ENCODE peak calls at places on chromosomes 6 and 20, in nine cellular contexts. One of them, this sample, is unnamed.

GRCh38 chr6:89050155-89050554 is 30.4 kb upstream of the PNRC1 start:
- DNase-seq in CD8-positive, alpha-beta T cell: no peak
- DNase-seq in NB4: no peak
- DNase-seq in keratinocyte: no peak
- DNase-seq in heart right ventricle: peak; percentile 29
- DNase-seq in stomach: no peak
- DNase-seq in BJ: no peak
- DNase-seq in suprapubic skin: peak; percentile 71
- DNase-seq in adrenal gland: no peak
- DNase-seq in this sample: no peak

GRCh38 chr6:18444176-18444575 is 57.0 kb downstream of the RNF144B start:
- DNase-seq in stomach: no peak
- DNase-seq in CD8-positive, alpha-beta T cell: no peak
- DNase-seq in BJ: no peak
- DNase-seq in keratinocyte: no peak
- DNase-seq in adrenal gland: no peak
- DNase-seq in heart right ventricle: no peak
- DNase-seq in suprapubic skin: no peak
- DNase-seq in NB4: no peak
- DNase-seq in this sample: no peak

GRCh38 chr20:23164176-23164601 is 78.1 kb upstream of the CD93 start:
- DNase-seq in CD8-positive, alpha-beta T cell: no peak
- DNase-seq in heart right ventricle: no peak
- DNase-seq in keratinocyte: no peak
- DNase-seq in stomach: peak; percentile 69
- DNase-seq in suprapubic skin: no peak
- DNase-seq in BJ: no peak
- DNase-seq in adrenal gland: no peak
- DNase-seq in NB4: no peak
- DNase-seq in this sample: no peak

GRCh38 chr6:168574699-168575195 is 133.8 kb downstream of the SMOC2 start:
- DNase-seq in stomach: no peak
- DNase-seq in BJ: no peak
- DNase-seq in adrenal gland: no peak
- DNase-seq in heart right ventricle: peak; percentile 32
- DNase-seq in keratinocyte: no peak
- DNase-seq in suprapubic skin: no peak
- DNase-seq in NB4: peak; percentile 8
- DNase-seq in CD8-positive, alpha-beta T cell: no peak
- DNase-seq in this sample: no peak

GRCh38 chr6:35317483-35318199 is 20.0 kb downstream of the DEF6 start:
- DNase-seq in suprapubic skin: no peak
- DNase-seq in CD8-positive, alpha-beta T cell: no peak
- DNase-seq in NB4: no peak
- DNase-seq in keratinocyte: no peak
- DNase-seq in heart right ventricle: no peak
- DNase-seq in BJ: no peak
- DNase-seq in adrenal gland: no peak
- DNase-seq in stomach: no peak
- DNase-seq in this sample: no peak

GRCh38 chr6:156559151-156559690 is 218.0 kb upstream of the ARID1B start:
- DNase-seq in stomach: no peak
- DNase-seq in keratinocyte: no peak
- DNase-seq in heart right ventricle: no peak
- DNase-seq in NB4: no peak
- DNase-seq in adrenal gland: no peak
- DNase-seq in BJ: no peak
- DNase-seq in suprapubic skin: no peak
- DNase-seq in CD8-positive, alpha-beta T cell: no peak
- DNase-seq in this sample: no peak

GRCh38 chr6:106486236-106486635 is 125.7 kb downstream of the CRYBG1 start:
- DNase-seq in stomach: no peak
- DNase-seq in suprapubic skin: no peak
- DNase-seq in heart right ventricle: no peak
- DNase-seq in keratinocyte: no peak
- DNase-seq in adrenal gland: no peak
- DNase-seq in CD8-positive, alpha-beta T cell: no peak
- DNase-seq in NB4: no peak
- DNase-seq in BJ: no peak
- DNase-seq in this sample: no peak

GRCh38 chr6:22444335-22444734 is 125.0 kb upstream of the HDGFL1 start:
- DNase-seq in BJ: no peak
- DNase-seq in suprapubic skin: no peak
- DNase-seq in CD8-positive, alpha-beta T cell: no peak
- DNase-seq in keratinocyte: no peak
- DNase-seq in NB4: no peak
- DNase-seq in heart right ventricle: no peak
- DNase-seq in stomach: no peak
- DNase-seq in adrenal gland: no peak
- DNase-seq in this sample: no peak

GRCh38 chr6:38806833-38807232 is 91.7 kb downstream of the DNAH8 start:
- DNase-seq in suprapubic skin: no peak
- DNase-seq in CD8-positive, alpha-beta T cell: no peak
- DNase-seq in heart right ventricle: no peak
- DNase-seq in adrenal gland: no peak
- DNase-seq in BJ: no peak
- DNase-seq in NB4: no peak
- DNase-seq in keratinocyte: no peak
- DNase-seq in stomach: no peak
- DNase-seq in this sample: no peak

GRCh38 chr6:106473807-106474206 is 113.3 kb downstream of the CRYBG1 start:
- DNase-seq in CD8-positive, alpha-beta T cell: no peak
- DNase-seq in heart right ventricle: no peak
- DNase-seq in stomach: no peak
- DNase-seq in suprapubic skin: no peak
- DNase-seq in adrenal gland: no peak
- DNase-seq in keratinocyte: no peak
- DNase-seq in NB4: peak; percentile 24
- DNase-seq in BJ: no peak
- DNase-seq in this sample: no peak

GRCh38 chr6:168773788-168774187 is 332.8 kb downstream of the SMOC2 start:
- DNase-seq in heart right ventricle: no peak
- DNase-seq in CD8-positive, alpha-beta T cell: no peak
- DNase-seq in keratinocyte: no peak
- DNase-seq in stomach: no peak
- DNase-seq in adrenal gland: no peak
- DNase-seq in suprapubic skin: no peak
- DNase-seq in NB4: no peak
- DNase-seq in BJ: no peak
- DNase-seq in this sample: no peak

GRCh38 chr6:122025104-122025503 is 374.3 kb upstream of the HSF2 start:
- DNase-seq in BJ: no peak
- DNase-seq in adrenal gland: no peak
- DNase-seq in NB4: no peak
- DNase-seq in stomach: no peak
- DNase-seq in heart right ventricle: no peak
- DNase-seq in suprapubic skin: no peak
- DNase-seq in keratinocyte: peak; percentile 30
- DNase-seq in CD8-positive, alpha-beta T cell: no peak
- DNase-seq in this sample: no peak

GRCh38 chr20:7248392-7248992 is 481.0 kb downstream of the BMP2 start:
- DNase-seq in BJ: no peak
- DNase-seq in suprapubic skin: no peak
- DNase-seq in keratinocyte: no peak
- DNase-seq in stomach: no peak
- DNase-seq in adrenal gland: no peak
- DNase-seq in CD8-positive, alpha-beta T cell: no peak
- DNase-seq in NB4: no peak
- DNase-seq in heart right ventricle: no peak
- DNase-seq in this sample: peak; percentile 1

GRCh38 chr6:73579389-73579788 is 58.6 kb upstream of the EEF1A1 start:
- DNase-seq in NB4: peak; percentile 64
- DNase-seq in BJ: no peak
- DNase-seq in CD8-positive, alpha-beta T cell: no peak
- DNase-seq in adrenal gland: peak; percentile 36
- DNase-seq in keratinocyte: no peak
- DNase-seq in heart right ventricle: peak; percentile 19
- DNase-seq in stomach: no peak
- DNase-seq in suprapubic skin: no peak
- DNase-seq in this sample: no peak

GRCh38 chr6:167848783-167849182 is 22.1 kb downstream of the AFDN start:
- DNase-seq in BJ: no peak
- DNase-seq in keratinocyte: no peak
- DNase-seq in NB4: no peak
- DNase-seq in suprapubic skin: no peak
- DNase-seq in heart right ventricle: no peak
- DNase-seq in adrenal gland: no peak
- DNase-seq in CD8-positive, alpha-beta T cell: no peak
- DNase-seq in stomach: no peak
- DNase-seq in this sample: no peak

GRCh38 chr6:106279179-106279578 is 46.4 kb downstream of the ATG5 start:
- DNase-seq in adrenal gland: no peak
- DNase-seq in CD8-positive, alpha-beta T cell: no peak
- DNase-seq in suprapubic skin: no peak
- DNase-seq in stomach: no peak
- DNase-seq in heart right ventricle: no peak
- DNase-seq in NB4: peak; percentile 12
- DNase-seq in BJ: no peak
- DNase-seq in keratinocyte: no peak
- DNase-seq in this sample: peak; percentile 32

GRCh38 chr6:137269803-137270202 is 50.6 kb upstream of the IFNGR1 start:
- DNase-seq in adrenal gland: no peak
- DNase-seq in NB4: no peak
- DNase-seq in stomach: no peak
- DNase-seq in keratinocyte: no peak
- DNase-seq in suprapubic skin: no peak
- DNase-seq in CD8-positive, alpha-beta T cell: no peak
- DNase-seq in heart right ventricle: no peak
- DNase-seq in BJ: no peak
- DNase-seq in this sample: no peak

GRCh38 chr20:64041040-64041780 is 5.2 kb downstream of the C20orf204 start:
- DNase-seq in NB4: peak; percentile 90
- DNase-seq in adrenal gland: no peak
- DNase-seq in CD8-positive, alpha-beta T cell: no peak
- DNase-seq in BJ: no peak
- DNase-seq in keratinocyte: no peak
- DNase-seq in heart right ventricle: no peak
- DNase-seq in suprapubic skin: no peak
- DNase-seq in stomach: no peak
- DNase-seq in this sample: no peak

GRCh38 chr20:21129861-21130260 is 4.0 kb downstream of the KIZ start:
- DNase-seq in BJ: no peak
- DNase-seq in suprapubic skin: no peak
- DNase-seq in keratinocyte: no peak
- DNase-seq in adrenal gland: no peak
- DNase-seq in stomach: no peak
- DNase-seq in CD8-positive, alpha-beta T cell: no peak
- DNase-seq in NB4: no peak
- DNase-seq in heart right ventricle: no peak
- DNase-seq in this sample: no peak
- TF ChIP-seq CTCF in BJ: peak; percentile 5
- TF ChIP-seq CTCF in suprapubic skin: no peak
- TF ChIP-seq CTCF in keratinocyte: no peak
- TF ChIP-seq CTCF in adrenal gland: no peak
- TF ChIP-seq CTCF in stomach: no peak
- TF ChIP-seq CTCF in CD8-positive, alpha-beta T cell: no peak
- TF ChIP-seq CTCF in NB4: peak; percentile 5
- TF ChIP-seq CTCF in heart right ventricle: no peak
- TF ChIP-seq CTCF in this sample: no peak

DNA sequence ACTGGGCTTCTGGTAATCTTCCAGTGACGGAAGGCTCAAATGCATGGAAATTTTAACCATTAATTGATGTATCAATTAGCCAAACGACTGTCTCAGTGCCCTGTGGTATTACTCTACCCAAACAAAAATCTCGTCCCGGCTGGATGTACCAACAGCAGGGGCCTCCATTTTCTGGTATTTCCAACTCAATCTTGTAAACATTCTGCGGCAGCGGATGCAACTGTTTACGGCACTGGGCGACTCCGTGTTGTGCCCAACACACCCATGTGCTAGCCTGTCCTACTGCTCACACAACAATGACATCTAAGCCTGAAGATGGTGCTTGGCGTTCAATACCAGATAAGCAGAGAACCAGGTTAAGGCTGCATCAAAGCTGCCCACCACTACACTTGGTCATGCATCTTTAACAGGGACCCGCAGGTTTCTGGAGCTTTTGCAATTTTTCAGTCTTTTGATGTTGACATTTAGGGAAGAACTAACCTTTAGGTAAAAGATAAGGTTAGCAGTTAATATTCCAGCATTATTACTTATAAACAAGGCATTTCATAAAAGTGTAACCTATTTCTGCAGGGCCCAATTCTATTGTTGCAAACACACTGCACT is 1.2 kb downstream of the FAXC start:
- DNase-seq in CD8-positive, alpha-beta T cell: no peak
- DNase-seq in heart right ventricle: no peak
- DNase-seq in keratinocyte: no peak
- DNase-seq in suprapubic skin: no peak
- DNase-seq in adrenal gland: no peak
- DNase-seq in BJ: no peak
- DNase-seq in stomach: no peak
- DNase-seq in NB4: no peak
- DNase-seq in this sample: no peak
- H3K4me3 ChIP-seq in CD8-positive, alpha-beta T cell: no peak overlapping the region
- H3K4me3 ChIP-seq in heart right ventricle: no peak overlapping the region
- H3K4me3 ChIP-seq in keratinocyte: no peak overlapping the region
- H3K4me3 ChIP-seq in suprapubic skin: no peak overlapping the region
- H3K4me3 ChIP-seq in adrenal gland: no peak overlapping the region
- H3K4me3 ChIP-seq in BJ: no peak overlapping the region
- H3K4me3 ChIP-seq in stomach: peak overlapping the region; percentile 88
- H3K4me3 ChIP-seq in NB4: no peak overlapping the region
- H3K4me3 ChIP-seq in this sample: peak overlapping the region; percentile 59

GRCh38 chr6:159311618-159312017 is 142.4 kb downstream of the FNDC1 start:
- DNase-seq in BJ: no peak
- DNase-seq in suprapubic skin: no peak
- DNase-seq in keratinocyte: no peak
- DNase-seq in CD8-positive, alpha-beta T cell: no peak
- DNase-seq in heart right ventricle: no peak
- DNase-seq in stomach: no peak
- DNase-seq in adrenal gland: no peak
- DNase-seq in NB4: no peak
- DNase-seq in this sample: no peak
- TF ChIP-seq CTCF in BJ: no peak
- TF ChIP-seq CTCF in suprapubic skin: no peak
- TF ChIP-seq CTCF in keratinocyte: peak; percentile 13
- TF ChIP-seq CTCF in CD8-positive, alpha-beta T cell: no peak
- TF ChIP-seq CTCF in heart right ventricle: no peak
- TF ChIP-seq CTCF in stomach: no peak
- TF ChIP-seq CTCF in adrenal gland: no peak
- TF ChIP-seq CTCF in NB4: no peak
- TF ChIP-seq CTCF in this sample: peak; percentile 15

DNA sequence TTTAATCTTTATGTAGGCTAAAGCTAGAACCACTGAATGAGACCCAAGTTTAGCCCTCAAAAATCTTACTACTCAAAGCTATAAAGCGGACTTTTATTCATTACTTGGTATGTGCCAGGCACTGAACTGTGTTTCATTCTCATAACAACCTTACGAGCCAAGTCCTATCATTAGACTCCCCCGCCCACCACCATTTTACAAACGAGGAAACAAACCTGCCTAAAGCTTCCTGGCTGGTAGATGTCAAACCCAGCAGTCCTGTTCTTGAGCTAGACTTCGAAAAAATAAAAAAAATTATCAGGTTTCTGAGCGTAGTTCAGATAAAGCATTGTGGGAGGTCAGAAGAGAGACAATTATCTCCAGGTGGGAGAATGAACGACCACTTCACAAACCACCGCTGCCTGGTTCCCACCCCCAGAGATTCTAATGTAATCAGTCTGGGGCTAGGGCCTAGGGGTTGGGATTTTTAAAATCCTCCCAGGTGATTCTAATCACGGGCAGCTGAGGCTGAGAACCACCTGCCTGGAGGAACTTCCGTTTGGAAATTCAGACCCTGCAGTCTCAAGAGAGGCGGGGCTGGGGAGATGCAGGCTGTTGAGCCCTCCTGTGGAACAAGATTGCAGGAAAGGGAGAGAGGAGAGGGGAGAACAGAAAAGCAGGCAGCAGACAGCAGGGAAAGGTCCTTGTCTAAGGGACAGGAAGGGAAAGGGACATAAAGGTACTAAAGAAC is 8.6 kb downstream of the ADTRP start:
- DNase-seq in stomach: no peak
- DNase-seq in BJ: no peak
- DNase-seq in adrenal gland: no peak
- DNase-seq in suprapubic skin: no peak
- DNase-seq in keratinocyte: no peak
- DNase-seq in NB4: peak; percentile 38
- DNase-seq in heart right ventricle: no peak
- DNase-seq in CD8-positive, alpha-beta T cell: no peak
- DNase-seq in this sample: no peak
- H3K4me3 ChIP-seq in stomach: no peak overlapping the region
- H3K4me3 ChIP-seq in BJ: no peak overlapping the region
- H3K4me3 ChIP-seq in adrenal gland: no peak overlapping the region
- H3K4me3 ChIP-seq in suprapubic skin: peak overlapping the region; percentile 7
- H3K4me3 ChIP-seq in keratinocyte: peak overlapping the region; percentile 67
- H3K4me3 ChIP-seq in NB4: no peak overlapping the region
- H3K4me3 ChIP-seq in heart right ventricle: peak overlapping the region; percentile 8
- H3K4me3 ChIP-seq in CD8-positive, alpha-beta T cell: no peak overlapping the region
- H3K4me3 ChIP-seq in this sample: no peak overlapping the region

This sample was measured in HFF-Myc.